ENCODE peak calls at places on chromosomes 4 and X, in ten cellular contexts. F is GM23248; Y is spleen; V is activated CD4-positive, alpha-beta T cell treated with anti-CD3 and anti-CD28 coated beads, Interleukin-2, amount 10 ng/mL, durations not matched to agents 7 days and 5 days; E is HEK293T; U is SW480; J is activated gamma-delta T cell; P is OCI-LY7; W is uterus; S is NCI-H1092. O is an unnamed sample.

GRCh38 chr4:88017516-88018302 is 10.3 kb downstream of the PKD2 start:
- DNase-seq in J (no peak), U (no peak), W (no peak), F (peak), Y (no peak), E (no peak), V (no peak), P (no peak), S (no peak), O (no peak)

GRCh38 chr4:119735136-119735770 is 106.6 kb upstream of the PDE5A start:
- DNase-seq in E (no peak), P (no peak), F (peak), U (no peak), S (no peak), J (no peak), W (no peak), Y (no peak), V (no peak), O (no peak)

GRCh38 chrX:10665681-10666080 is 45.3 kb upstream of the MID1 start:
- DNase-seq in J (no peak), P (no peak), U (no peak), Y (no peak), V (no peak), W (no peak), S (no peak), E (no peak), F (no peak), O (no peak)

GRCh38 chr4:89283226-89283974 is 24.2 kb downstream of the GPRIN3 start:
- DNase-seq in U (no peak), V (peak), P (no peak), F (peak), E (no peak), Y (no peak), W (no peak), J (no peak), S (no peak), O (no peak)

GRCh38 chr4:76626686-76627465 is 191.8 kb downstream of the SHROOM3 start:
- DNase-seq in Y (no peak), E (peak), U (no peak), W (no peak), F (no peak), V (no peak), J (no peak), S (no peak), P (no peak), O (no peak)

GRCh38 chrX:13759152-13759718 is 24.7 kb downstream of the OFD1 start:
- DNase-seq in U (no peak), E (no peak), Y (no peak), J (no peak), W (no peak), S (no peak), F (no peak), P (peak), V (no peak), O (no peak)

GRCh38 chr4:105966046-105966445 is 70.8 kb downstream of the NPNT start:
- DNase-seq in Y (no peak), F (peak), S (no peak), U (no peak), E (peak), W (no peak), J (no peak), P (no peak), V (no peak), O (no peak)

GRCh38 chr4:103244251-103244650 is 46.1 kb upstream of the CENPE start:
- DNase-seq in S (no peak), J (no peak), P (no peak), V (no peak), Y (no peak), W (no peak), U (no peak), F (peak), E (no peak), O (no peak)

GRCh38 chr4:185920691-185921260 is 108.8 kb upstream of the SORBS2 start:
- DNase-seq in V (no peak), Y (no peak), S (no peak), F (no peak), U (no peak), E (no peak), W (no peak), P (no peak), J (no peak), O (no peak)

GRCh38 chr4:183797445-183798248 is 107.5 kb upstream of the STOX2 start:
- DNase-seq in E (peak), Y (peak), S (no peak), F (peak), W (no peak), U (peak), P (no peak), V (no peak), J (peak), O (no peak)

O was measured in naive thymus-derived CD4-positive, alpha-beta T cell.